ENCODE peak calls at places on chromosomes 11 and 22, in five cellular contexts. C is retina; X is CD8-positive, alpha-beta memory T cell; R is chondrocyte; Y is DND-41. E is an unnamed sample.

GRCh38 chr22:31952094-31952401 is 7.7 kb downstream of the YWHAH start:
- DNase-seq in C (no peak), X (no peak), R (no peak), Y (no peak), E (no peak)

GRCh38 chr11:1889941-1890855 is 1.5 kb downstream of the PRR33 start:
- DNase-seq in C (no peak), X (no peak), R (peak), Y (no peak), E (no peak)

GRCh38 chr11:133952199-133953190 is 4.3 kb downstream of the IGSF9B start:
- DNase-seq in C (peak), X (no peak), R (no peak), Y (no peak), E (no peak)

GRCh38 chr11:19723572-19724342 is 11.1 kb downstream of the NAV2 start:
- DNase-seq in C (no peak), X (peak), R (no peak), Y (no peak), E (peak)

GRCh38 chr11:93775289-93775688 is 8.8 kb upstream of the MED17 start:
- DNase-seq in C (no peak), X (no peak), R (no peak), Y (peak), E (no peak)

GRCh38 chr11:18633256-18634139 is 644 bp downstream of the SPTY2D1 start:
- DNase-seq in C (no peak), X (no peak), R (no peak), Y (peak), E (peak)

GRCh38 chr11:120658071-120658423 is 146.5 kb downstream of the GRIK4 start:
- DNase-seq in C (no peak), X (no peak), R (no peak), Y (no peak), E (no peak)

GRCh38 chr11:66607126-66607834 is 9.2 kb upstream of the RBM14 start:
- DNase-seq in C (no peak), X (no peak), R (no peak), Y (no peak), E (no peak)

GRCh38 chr22:27962268-27963191 is 43.5 kb upstream of the PITPNB start:
- DNase-seq in C (peak), X (no peak), R (no peak), Y (no peak), E (no peak)

GRCh38 chr22:46457502-46458488 is 79.6 kb downstream of the CELSR1 start:
- DNase-seq in C (peak), X (no peak), R (no peak), Y (no peak), E (no peak)

GRCh38 chr11:1092145-1092670 is 17.5 kb downstream of the MUC2 start:
- DNase-seq in C (no peak), X (no peak), R (peak), Y (no peak), E (no peak)

GRCh38 chr11:119952441-119952840 is 185.5 kb downstream of the TRIM29 start:
- DNase-seq in C (no peak), X (no peak), R (no peak), Y (no peak), E (no peak)

GRCh38 chr11:36147491-36147890 is 141.7 kb downstream of the COMMD9 start:
- DNase-seq in C (no peak), X (no peak), R (no peak), Y (no peak), E (no peak)

GRCh38 chr11:69799582-69799981 is 19.6 kb downstream of the FGF3 start:
- DNase-seq in C (no peak), X (no peak), R (no peak), Y (peak), E (no peak)